ENCODE peak calls at places on chromosomes 13 and 19, in six cellular contexts. One of them, this sample, is unnamed.

GRCh38 chr19:10523135-10523636 is 5.9 kb upstream of the S1PR5 start:
- DNase-seq in SK-N-SH: no peak
- DNase-seq in IMR-90: no peak
- DNase-seq in K562: no peak
- DNase-seq in HepG2: no peak
- DNase-seq in GM12878: no peak
- DNase-seq in this sample: no peak

GRCh38 chr19:19120308-19121156 is 17.7 kb downstream of the TMEM161A start:
- DNase-seq in SK-N-SH: peak
- DNase-seq in IMR-90: peak
- DNase-seq in K562: peak
- DNase-seq in HepG2: peak
- DNase-seq in GM12878: no peak
- DNase-seq in this sample: peak

GRCh38 chr19:17488593-17489391 is 18.5 kb downstream of the SLC27A1 start:
- DNase-seq in SK-N-SH: peak
- DNase-seq in IMR-90: no peak
- DNase-seq in K562: peak
- DNase-seq in HepG2: peak
- DNase-seq in GM12878: no peak
- DNase-seq in this sample: no peak

GRCh38 chr19:50310759-50311465 is 18.3 kb downstream of the KCNC3 start:
- DNase-seq in SK-N-SH: no peak
- DNase-seq in IMR-90: no peak
- DNase-seq in K562: no peak
- DNase-seq in HepG2: no peak
- DNase-seq in GM12878: no peak
- DNase-seq in this sample: no peak

GRCh38 chr19:49064768-49065611 is at the start of gene NTF4:
- DNase-seq in SK-N-SH: peak
- DNase-seq in IMR-90: no peak
- DNase-seq in K562: peak
- DNase-seq in HepG2: peak
- DNase-seq in GM12878: no peak
- DNase-seq in this sample: no peak

GRCh38 chr13:97979556-97979955 is 26.1 kb downstream of the IPO5 start:
- DNase-seq in SK-N-SH: no peak
- DNase-seq in IMR-90: no peak
- DNase-seq in K562: no peak
- DNase-seq in HepG2: no peak
- DNase-seq in GM12878: no peak
- DNase-seq in this sample: no peak

GRCh38 chr19:49492573-49493411 is 3.4 kb upstream of the RPS11 start:
- DNase-seq in SK-N-SH: no peak
- DNase-seq in IMR-90: peak
- DNase-seq in K562: peak
- DNase-seq in HepG2: peak
- DNase-seq in GM12878: no peak
- DNase-seq in this sample: no peak

GRCh38 chr19:43620061-43621001 is 902 bp upstream of the ZNF428 start:
- DNase-seq in SK-N-SH: no peak
- DNase-seq in IMR-90: no peak
- DNase-seq in K562: peak
- DNase-seq in HepG2: no peak
- DNase-seq in GM12878: no peak
- DNase-seq in this sample: no peak

GRCh38 chr13:50596776-50597203 is 246.7 kb downstream of the DLEU7 start:
- DNase-seq in SK-N-SH: peak
- DNase-seq in IMR-90: no peak
- DNase-seq in K562: no peak
- DNase-seq in HepG2: peak
- DNase-seq in GM12878: no peak
- DNase-seq in this sample: no peak

GRCh38 chr19:1767464-1767933 is 14.2 kb downstream of the ONECUT3 start:
- DNase-seq in SK-N-SH: peak
- DNase-seq in IMR-90: no peak
- DNase-seq in K562: peak
- DNase-seq in HepG2: no peak
- DNase-seq in GM12878: no peak
- DNase-seq in this sample: no peak
- TF ChIP-seq SMC3 in SK-N-SH: peak
- TF ChIP-seq SMC3 in IMR-90: peak
- TF ChIP-seq SMC3 in K562: peak
- TF ChIP-seq SMC3 in HepG2: peak
- TF ChIP-seq SMC3 in GM12878: peak
- TF ChIP-seq SMC3 in this sample: peak

GRCh38 chr19:3194703-3195087 is 9.0 kb downstream of the NCLN start:
- DNase-seq in SK-N-SH: no peak
- DNase-seq in IMR-90: no peak
- DNase-seq in K562: no peak
- DNase-seq in HepG2: no peak
- DNase-seq in GM12878: no peak
- DNase-seq in this sample: no peak

GRCh38 chr19:3193256-3194062 is 7.7 kb downstream of the NCLN start:
- DNase-seq in SK-N-SH: no peak
- DNase-seq in IMR-90: no peak
- DNase-seq in K562: peak
- DNase-seq in HepG2: no peak
- DNase-seq in GM12878: no peak
- DNase-seq in this sample: no peak

GRCh38 chr19:3192228-3192635 is 6.5 kb downstream of the NCLN start:
- DNase-seq in SK-N-SH: no peak
- DNase-seq in IMR-90: no peak
- DNase-seq in K562: no peak
- DNase-seq in HepG2: no peak
- DNase-seq in GM12878: no peak
- DNase-seq in this sample: no peak

GRCh38 chr19:3192684-3193083 is 7.0 kb downstream of the NCLN start:
- DNase-seq in SK-N-SH: no peak
- DNase-seq in IMR-90: no peak
- DNase-seq in K562: no peak
- DNase-seq in HepG2: no peak
- DNase-seq in GM12878: no peak
- DNase-seq in this sample: no peak

GRCh38 chr19:3194063-3194702 is 8.5 kb downstream of the NCLN start:
- DNase-seq in SK-N-SH: peak
- DNase-seq in IMR-90: no peak
- DNase-seq in K562: peak
- DNase-seq in HepG2: no peak
- DNase-seq in GM12878: no peak
- DNase-seq in this sample: no peak
- H3K4me2 ChIP-seq in SK-N-SH: no peak
- H3K4me2 ChIP-seq in IMR-90: no peak
- H3K4me2 ChIP-seq in K562: peak
- H3K4me2 ChIP-seq in HepG2: no peak
- H3K4me2 ChIP-seq in GM12878: no peak
- H3K4me2 ChIP-seq in this sample: no peak

GRCh38 chr13:40341086-40341471 is 325.4 kb downstream of the FOXO1 start:
- DNase-seq in SK-N-SH: no peak
- DNase-seq in IMR-90: no peak
- DNase-seq in K562: no peak
- DNase-seq in HepG2: no peak
- DNase-seq in GM12878: no peak
- DNase-seq in this sample: no peak

GRCh38 chr13:40341501-40341900 is 324.9 kb downstream of the FOXO1 start:
- DNase-seq in SK-N-SH: no peak
- DNase-seq in IMR-90: no peak
- DNase-seq in K562: no peak
- DNase-seq in HepG2: no peak
- DNase-seq in GM12878: no peak
- DNase-seq in this sample: no peak

GRCh38 chr13:40342461-40342860 is 324.0 kb downstream of the FOXO1 start:
- DNase-seq in SK-N-SH: no peak
- DNase-seq in IMR-90: no peak
- DNase-seq in K562: no peak
- DNase-seq in HepG2: no peak
- DNase-seq in GM12878: no peak
- DNase-seq in this sample: no peak

GRCh38 chr13:40338217-40338616 is 328.2 kb downstream of the FOXO1 start:
- DNase-seq in SK-N-SH: no peak
- DNase-seq in IMR-90: no peak
- DNase-seq in K562: no peak
- DNase-seq in HepG2: no peak
- DNase-seq in GM12878: no peak
- DNase-seq in this sample: no peak

GRCh38 chr13:40340368-40341085 is 325.9 kb downstream of the FOXO1 start:
- DNase-seq in SK-N-SH: no peak
- DNase-seq in IMR-90: no peak
- DNase-seq in K562: no peak
- DNase-seq in HepG2: no peak
- DNase-seq in GM12878: no peak
- DNase-seq in this sample: peak
- TF ChIP-seq RFX5 in SK-N-SH: no peak
- TF ChIP-seq RFX5 in IMR-90: no peak
- TF ChIP-seq RFX5 in K562: no peak
- TF ChIP-seq RFX5 in HepG2: no peak
- TF ChIP-seq RFX5 in GM12878: no peak
- TF ChIP-seq RFX5 in this sample: no peak

GRCh38 chr19:42247631-42248199 is 5.3 kb upstream of the GSK3A start:
- DNase-seq in SK-N-SH: no peak
- DNase-seq in IMR-90: no peak
- DNase-seq in K562: no peak
- DNase-seq in HepG2: no peak
- DNase-seq in GM12878: no peak
- DNase-seq in this sample: no peak

GRCh38 chr19:42244452-42245220 is 2.2 kb upstream of the GSK3A start:
- DNase-seq in SK-N-SH: peak
- DNase-seq in IMR-90: peak
- DNase-seq in K562: peak
- DNase-seq in HepG2: peak
- DNase-seq in GM12878: peak
- DNase-seq in this sample: peak

GRCh38 chr19:42248270-42249148 is 6.1 kb upstream of the GSK3A start:
- DNase-seq in SK-N-SH: no peak
- DNase-seq in IMR-90: no peak
- DNase-seq in K562: no peak
- DNase-seq in HepG2: no peak
- DNase-seq in GM12878: no peak
- DNase-seq in this sample: no peak

GRCh38 chr19:42246869-42247630 is 4.6 kb upstream of the GSK3A start:
- DNase-seq in SK-N-SH: no peak
- DNase-seq in IMR-90: peak
- DNase-seq in K562: peak
- DNase-seq in HepG2: no peak
- DNase-seq in GM12878: no peak
- DNase-seq in this sample: no peak

GRCh38 chr19:42246143-42246868 is 3.9 kb upstream of the GSK3A start:
- DNase-seq in SK-N-SH: peak
- DNase-seq in IMR-90: peak
- DNase-seq in K562: peak
- DNase-seq in HepG2: no peak
- DNase-seq in GM12878: no peak
- DNase-seq in this sample: peak
- TF ChIP-seq SMC3 in SK-N-SH: peak
- TF ChIP-seq SMC3 in IMR-90: peak
- TF ChIP-seq SMC3 in K562: peak
- TF ChIP-seq SMC3 in HepG2: peak
- TF ChIP-seq SMC3 in GM12878: no peak
- TF ChIP-seq SMC3 in this sample: peak

GRCh38 chr13:113938246-113938645 is 35.6 kb downstream of the C13orf46 start:
- DNase-seq in SK-N-SH: peak
- DNase-seq in IMR-90: no peak
- DNase-seq in K562: no peak
- DNase-seq in HepG2: no peak
- DNase-seq in GM12878: no peak
- DNase-seq in this sample: no peak
- H3K4me2 ChIP-seq in SK-N-SH: no peak
- H3K4me2 ChIP-seq in IMR-90: no peak
- H3K4me2 ChIP-seq in K562: no peak
- H3K4me2 ChIP-seq in HepG2: no peak
- H3K4me2 ChIP-seq in GM12878: no peak
- H3K4me2 ChIP-seq in this sample: no peak

GRCh38 chr19:22882797-22883196 is 50.7 kb downstream of the ZNF723 start:
- DNase-seq in SK-N-SH: peak
- DNase-seq in IMR-90: peak
- DNase-seq in K562: peak
- DNase-seq in HepG2: peak
- DNase-seq in GM12878: no peak
- DNase-seq in this sample: no peak
- TF ChIP-seq RFX5 in SK-N-SH: no peak
- TF ChIP-seq RFX5 in IMR-90: no peak
- TF ChIP-seq RFX5 in K562: no peak
- TF ChIP-seq RFX5 in HepG2: no peak
- TF ChIP-seq RFX5 in GM12878: no peak
- TF ChIP-seq RFX5 in this sample: no peak

DNA sequence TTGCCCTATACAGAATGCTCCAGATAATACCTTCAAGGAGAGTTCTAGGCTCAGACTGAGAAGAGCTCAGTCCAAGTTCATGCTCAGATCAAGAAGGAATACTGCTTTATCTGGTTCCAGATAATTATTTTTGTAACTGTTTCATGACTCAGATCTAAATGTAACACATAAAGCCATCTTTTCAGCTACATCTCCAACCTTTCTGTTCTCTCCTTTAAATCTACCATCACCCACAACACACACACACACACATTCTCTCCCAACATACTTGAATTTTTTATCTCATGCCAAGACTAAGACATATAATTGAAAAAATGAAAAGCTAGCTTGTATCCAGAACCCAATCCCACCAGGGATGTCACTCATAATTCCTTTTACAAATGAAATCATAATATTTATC is 7.6 kb downstream of the KATNAL1 start:
- DNase-seq in SK-N-SH: no peak
- DNase-seq in IMR-90: peak
- DNase-seq in K562: no peak
- DNase-seq in HepG2: no peak
- DNase-seq in GM12878: no peak
- DNase-seq in this sample: no peak
- TF ChIP-seq SMC3 in SK-N-SH: no peak
- TF ChIP-seq SMC3 in IMR-90: no peak
- TF ChIP-seq SMC3 in K562: no peak
- TF ChIP-seq SMC3 in HepG2: no peak
- TF ChIP-seq SMC3 in GM12878: no peak
- TF ChIP-seq SMC3 in this sample: no peak

GRCh38 chr13:99648905-99649304 is 147.6 kb downstream of the TM9SF2 start:
- DNase-seq in SK-N-SH: no peak
- DNase-seq in IMR-90: no peak
- DNase-seq in K562: no peak
- DNase-seq in HepG2: no peak
- DNase-seq in GM12878: no peak
- DNase-seq in this sample: no peak
- H3K4me2 ChIP-seq in SK-N-SH: no peak
- H3K4me2 ChIP-seq in IMR-90: no peak
- H3K4me2 ChIP-seq in K562: no peak
- H3K4me2 ChIP-seq in HepG2: no peak
- H3K4me2 ChIP-seq in GM12878: no peak
- H3K4me2 ChIP-seq in this sample: no peak

DNA sequence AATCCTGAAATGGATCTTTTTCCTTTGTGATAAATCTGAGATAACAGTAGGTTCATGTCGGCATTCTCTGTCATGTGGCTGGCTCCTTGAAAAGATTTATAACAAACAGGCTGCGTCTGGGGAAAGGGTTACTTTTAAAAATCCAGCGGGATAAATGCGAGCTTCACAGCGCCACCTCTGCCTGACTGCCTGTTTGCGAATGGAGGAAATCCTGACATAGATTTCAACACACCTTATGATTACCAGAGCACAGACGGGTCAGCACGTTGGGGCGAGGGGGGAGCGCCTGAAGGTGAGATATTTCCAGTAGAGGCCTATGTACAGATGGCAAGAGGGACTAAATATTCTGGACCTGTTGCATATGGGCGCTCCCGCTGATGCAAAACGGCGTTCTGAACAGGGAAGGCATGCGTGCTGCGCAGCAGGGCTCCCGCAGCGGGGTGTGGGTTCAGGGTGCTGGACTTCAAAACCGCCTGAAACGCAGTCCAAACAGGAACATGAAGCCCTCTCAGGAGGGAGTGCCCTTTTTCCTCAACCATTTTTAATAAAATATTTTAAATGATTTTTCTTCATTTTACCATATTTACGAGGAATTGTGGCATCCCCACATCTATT is 445.3 kb upstream of the SGCG start:
- DNase-seq in SK-N-SH: no peak
- DNase-seq in IMR-90: no peak
- DNase-seq in K562: no peak
- DNase-seq in HepG2: no peak
- DNase-seq in GM12878: no peak
- DNase-seq in this sample: peak
- TF ChIP-seq RFX5 in SK-N-SH: no peak
- TF ChIP-seq RFX5 in IMR-90: no peak
- TF ChIP-seq RFX5 in K562: no peak
- TF ChIP-seq RFX5 in HepG2: no peak
- TF ChIP-seq RFX5 in GM12878: no peak
- TF ChIP-seq RFX5 in this sample: no peak